ENCODE peak calls at places on chromosomes 13 and 19, in eight cellular contexts. One of them, this sample, is unnamed.

GRCh38 chr13:63741029-63741813 is 2325.6 kb upstream of the PCDH20 start:
- DNase-seq in bronchial epithelial cell: no peak
- DNase-seq in AG04450: no peak
- DNase-seq in tibial artery: peak; percentile 52
- DNase-seq in heart right ventricle: no peak
- DNase-seq in heart left ventricle: no peak
- DNase-seq in endodermal cell: no peak
- DNase-seq in breast epithelium: no peak
- DNase-seq in this sample: no peak

GRCh38 chr13:30926781-30927180 is 5.7 kb upstream of the TEX26 start:
- DNase-seq in bronchial epithelial cell: no peak
- DNase-seq in AG04450: no peak
- DNase-seq in tibial artery: no peak
- DNase-seq in heart right ventricle: no peak
- DNase-seq in heart left ventricle: no peak
- DNase-seq in endodermal cell: no peak
- DNase-seq in breast epithelium: no peak
- DNase-seq in this sample: no peak

GRCh38 chr19:39843919-39844793 is 2.0 kb downstream of the FBL start:
- DNase-seq in bronchial epithelial cell: peak; percentile 50
- DNase-seq in AG04450: peak; percentile 15
- DNase-seq in tibial artery: no peak
- DNase-seq in heart right ventricle: no peak
- DNase-seq in heart left ventricle: no peak
- DNase-seq in endodermal cell: no peak
- DNase-seq in breast epithelium: no peak
- DNase-seq in this sample: peak; percentile 40

GRCh38 chr13:20945952-20946383 is 43.4 kb upstream of the XPO4 start:
- DNase-seq in bronchial epithelial cell: no peak
- DNase-seq in AG04450: no peak
- DNase-seq in tibial artery: no peak
- DNase-seq in heart right ventricle: peak; percentile 26
- DNase-seq in heart left ventricle: peak; percentile 20
- DNase-seq in endodermal cell: peak; percentile 67
- DNase-seq in breast epithelium: no peak
- DNase-seq in this sample: no peak

GRCh38 chr19:8085606-8086464 is 33.3 kb downstream of the CCL25 start:
- DNase-seq in bronchial epithelial cell: no peak
- DNase-seq in AG04450: no peak
- DNase-seq in tibial artery: no peak
- DNase-seq in heart right ventricle: no peak
- DNase-seq in heart left ventricle: no peak
- DNase-seq in endodermal cell: peak; percentile 49
- DNase-seq in breast epithelium: no peak
- DNase-seq in this sample: no peak

GRCh38 chr19:45767881-45768643 is 990 bp downstream of the SIX5 start:
- DNase-seq in bronchial epithelial cell: peak; percentile 40
- DNase-seq in AG04450: no peak
- DNase-seq in tibial artery: peak; percentile 88
- DNase-seq in heart right ventricle: peak; percentile 62
- DNase-seq in heart left ventricle: peak; percentile 71
- DNase-seq in endodermal cell: peak; percentile 85
- DNase-seq in breast epithelium: peak; percentile 74
- DNase-seq in this sample: peak; percentile 45

GRCh38 chr19:42352893-42353259 is 27.4 kb downstream of the MEGF8 start:
- DNase-seq in bronchial epithelial cell: no peak
- DNase-seq in AG04450: no peak
- DNase-seq in tibial artery: no peak
- DNase-seq in heart right ventricle: no peak
- DNase-seq in heart left ventricle: no peak
- DNase-seq in endodermal cell: no peak
- DNase-seq in breast epithelium: no peak
- DNase-seq in this sample: no peak

GRCh38 chr13:49098198-49098597 is 121.9 kb upstream of the MLNR start:
- DNase-seq in bronchial epithelial cell: peak; percentile 95
- DNase-seq in AG04450: peak; percentile 83
- DNase-seq in tibial artery: peak; percentile 71
- DNase-seq in heart right ventricle: peak; percentile 40
- DNase-seq in heart left ventricle: peak; percentile 27
- DNase-seq in endodermal cell: no peak
- DNase-seq in breast epithelium: no peak
- DNase-seq in this sample: peak; percentile 97

GRCh38 chr13:110300090-110300815 is 6.7 kb downstream of the COL4A1 start:
- DNase-seq in bronchial epithelial cell: no peak
- DNase-seq in AG04450: no peak
- DNase-seq in tibial artery: no peak
- DNase-seq in heart right ventricle: no peak
- DNase-seq in heart left ventricle: no peak
- DNase-seq in endodermal cell: no peak
- DNase-seq in breast epithelium: no peak
- DNase-seq in this sample: no peak

GRCh38 chr13:43489168-43489730 is 297.5 kb downstream of the ENOX1 start:
- DNase-seq in bronchial epithelial cell: no peak
- DNase-seq in AG04450: no peak
- DNase-seq in tibial artery: no peak
- DNase-seq in heart right ventricle: peak; percentile 15
- DNase-seq in heart left ventricle: peak; percentile 16
- DNase-seq in endodermal cell: no peak
- DNase-seq in breast epithelium: no peak
- DNase-seq in this sample: no peak

GRCh38 chr13:39254606-39255005 is 216.3 kb downstream of the NHLRC3 start:
- DNase-seq in bronchial epithelial cell: peak; percentile 54
- DNase-seq in AG04450: no peak
- DNase-seq in tibial artery: no peak
- DNase-seq in heart right ventricle: no peak
- DNase-seq in heart left ventricle: no peak
- DNase-seq in endodermal cell: no peak
- DNase-seq in breast epithelium: no peak
- DNase-seq in this sample: no peak

GRCh38 chr13:89878904-89879303 is 1468.6 kb upstream of the MIR17HG start:
- DNase-seq in bronchial epithelial cell: no peak
- DNase-seq in AG04450: no peak
- DNase-seq in tibial artery: no peak
- DNase-seq in heart right ventricle: no peak
- DNase-seq in heart left ventricle: no peak
- DNase-seq in endodermal cell: no peak
- DNase-seq in breast epithelium: no peak
- DNase-seq in this sample: no peak

GRCh38 chr19:58020985-58021384 is 12.8 kb upstream of the ZSCAN1 start:
- DNase-seq in bronchial epithelial cell: no peak
- DNase-seq in AG04450: no peak
- DNase-seq in tibial artery: no peak
- DNase-seq in heart right ventricle: no peak
- DNase-seq in heart left ventricle: no peak
- DNase-seq in endodermal cell: no peak
- DNase-seq in breast epithelium: peak; percentile 22
- DNase-seq in this sample: no peak

GRCh38 chr13:64453831-64454230 is 2776.3 kb downstream of the PCDH9 start:
- DNase-seq in bronchial epithelial cell: no peak
- DNase-seq in AG04450: no peak
- DNase-seq in tibial artery: no peak
- DNase-seq in heart right ventricle: no peak
- DNase-seq in heart left ventricle: no peak
- DNase-seq in endodermal cell: no peak
- DNase-seq in breast epithelium: no peak
- DNase-seq in this sample: no peak

GRCh38 chr19:32875428-32875827 is 5.9 kb upstream of the SLC7A9 start:
- DNase-seq in bronchial epithelial cell: no peak
- DNase-seq in AG04450: no peak
- DNase-seq in tibial artery: peak; percentile 32
- DNase-seq in heart right ventricle: no peak
- DNase-seq in heart left ventricle: no peak
- DNase-seq in endodermal cell: peak; percentile 58
- DNase-seq in breast epithelium: no peak
- DNase-seq in this sample: no peak

GRCh38 chr13:50224534-50224933 is 209.3 kb downstream of the KCNRG start:
- DNase-seq in bronchial epithelial cell: peak; percentile 96
- DNase-seq in AG04450: no peak
- DNase-seq in tibial artery: no peak
- DNase-seq in heart right ventricle: no peak
- DNase-seq in heart left ventricle: no peak
- DNase-seq in endodermal cell: no peak
- DNase-seq in breast epithelium: no peak
- DNase-seq in this sample: peak; percentile 62

GRCh38 chr13:111972261-111972780 is 94.6 kb upstream of the SOX1 start:
- DNase-seq in bronchial epithelial cell: no peak
- DNase-seq in AG04450: no peak
- DNase-seq in tibial artery: no peak
- DNase-seq in heart right ventricle: no peak
- DNase-seq in heart left ventricle: no peak
- DNase-seq in endodermal cell: no peak
- DNase-seq in breast epithelium: no peak
- DNase-seq in this sample: no peak
- H3K4me3 ChIP-seq in bronchial epithelial cell: no peak overlapping the region
- H3K4me3 ChIP-seq in AG04450: no peak overlapping the region
- H3K4me3 ChIP-seq in tibial artery: no peak overlapping the region
- H3K4me3 ChIP-seq in heart right ventricle: no peak overlapping the region
- H3K4me3 ChIP-seq in heart left ventricle: no peak overlapping the region
- H3K4me3 ChIP-seq in endodermal cell: no peak overlapping the region
- H3K4me3 ChIP-seq in breast epithelium: no peak overlapping the region
- H3K4me3 ChIP-seq in this sample: no peak overlapping the region

DNA sequence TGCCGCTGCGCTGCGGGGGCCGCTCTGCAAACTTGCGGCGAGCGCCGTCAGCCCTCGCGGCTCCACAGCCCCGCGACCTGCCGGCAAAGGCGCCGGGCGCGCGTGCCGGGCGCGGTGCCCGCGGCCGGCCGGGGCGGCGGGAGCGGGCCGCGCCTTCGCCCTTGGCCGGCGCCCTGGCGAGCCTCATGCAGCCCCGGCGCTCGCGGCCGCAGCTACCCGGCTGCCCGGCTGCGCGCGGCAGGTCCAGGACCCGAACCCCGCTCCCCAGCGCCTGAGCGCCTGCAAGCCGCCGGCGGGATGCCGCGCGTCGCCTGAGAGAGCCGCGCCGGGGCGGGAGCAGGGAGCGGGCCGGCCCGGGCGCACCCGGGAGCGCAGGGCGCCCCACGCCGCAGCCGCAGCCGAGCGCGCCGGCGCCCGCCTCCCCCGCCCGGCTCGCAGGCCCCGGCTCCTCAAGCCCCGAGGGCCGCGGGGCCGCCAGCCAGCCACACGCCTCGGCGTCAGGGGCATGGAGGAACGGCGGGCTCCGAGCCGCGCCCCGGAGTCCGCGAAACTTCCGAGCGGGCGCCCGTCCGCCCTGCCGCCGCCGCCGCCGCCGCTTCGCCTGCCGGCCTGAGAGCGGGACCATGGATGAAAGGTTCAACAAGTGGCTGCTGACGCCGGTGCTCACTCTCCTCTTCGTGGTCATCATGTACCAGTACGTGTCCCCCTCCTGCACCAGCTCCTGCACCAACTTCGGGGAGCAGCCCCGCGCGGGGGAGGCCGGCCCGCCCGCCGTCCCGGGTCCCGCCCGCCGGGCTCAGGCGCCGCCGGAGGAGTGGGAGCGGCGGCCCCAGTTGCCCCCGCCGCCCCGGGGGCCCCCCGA is 564 bp downstream of the HS6ST3 start:
- DNase-seq in bronchial epithelial cell: no peak
- DNase-seq in AG04450: no peak
- DNase-seq in tibial artery: no peak
- DNase-seq in heart right ventricle: no peak
- DNase-seq in heart left ventricle: no peak
- DNase-seq in endodermal cell: peak; percentile 78
- DNase-seq in breast epithelium: no peak
- DNase-seq in this sample: no peak
- H3K27me3 ChIP-seq in bronchial epithelial cell: peaks cover 20% of the 10 kb centered on the region
- H3K27me3 ChIP-seq in AG04450: peaks cover 39% of the 10 kb centered on the region
- H3K27me3 ChIP-seq in tibial artery: peaks cover 11% of the 10 kb centered on the region
- H3K27me3 ChIP-seq in heart right ventricle: peaks cover 10% of the 10 kb centered on the region
- H3K27me3 ChIP-seq in heart left ventricle: peaks cover 48% of the 10 kb centered on the region
- H3K27me3 ChIP-seq in endodermal cell: peaks cover 74% of the 10 kb centered on the region
- H3K27me3 ChIP-seq in breast epithelium: peaks cover 71% of the 10 kb centered on the region
- H3K27me3 ChIP-seq in this sample: peaks cover 58% of the 10 kb centered on the region

DNA sequence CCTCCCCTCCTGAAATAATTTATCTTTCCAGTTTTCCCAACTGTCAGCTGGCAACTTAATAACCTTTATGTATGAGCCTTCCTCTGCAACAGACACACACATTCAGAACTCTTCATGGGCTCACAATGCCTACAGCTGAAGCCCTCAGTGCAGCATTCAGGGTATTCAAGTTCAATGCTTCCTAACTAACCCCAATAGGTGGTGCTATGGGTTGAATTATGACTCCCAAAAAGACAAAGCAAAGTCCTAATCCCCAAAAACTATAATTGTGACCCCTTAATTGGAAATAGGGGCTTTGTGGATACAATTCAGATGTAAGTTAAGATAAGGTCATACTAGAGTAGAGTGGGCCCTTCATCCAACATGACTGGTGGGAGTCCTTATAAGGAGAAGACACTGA is 202.2 kb downstream of the SUCLA2 start:
- DNase-seq in bronchial epithelial cell: peak; percentile 21
- DNase-seq in AG04450: no peak
- DNase-seq in tibial artery: no peak
- DNase-seq in heart right ventricle: no peak
- DNase-seq in heart left ventricle: no peak
- DNase-seq in endodermal cell: no peak
- DNase-seq in breast epithelium: no peak
- DNase-seq in this sample: peak; percentile 24
- TF ChIP-seq CTCF in bronchial epithelial cell: peak; percentile 35
- TF ChIP-seq CTCF in AG04450: peak; percentile 39
- TF ChIP-seq CTCF in tibial artery: no peak
- TF ChIP-seq CTCF in heart right ventricle: peak; percentile 19
- TF ChIP-seq CTCF in heart left ventricle: no peak
- TF ChIP-seq CTCF in endodermal cell: peak; percentile 56
- TF ChIP-seq CTCF in breast epithelium: no peak
- TF ChIP-seq CTCF in this sample: peak; percentile 62

GRCh38 chr19:13016628-13017305 is 21.5 kb downstream of the NFIX start:
- DNase-seq in bronchial epithelial cell: no peak
- DNase-seq in AG04450: no peak
- DNase-seq in tibial artery: no peak
- DNase-seq in heart right ventricle: no peak
- DNase-seq in heart left ventricle: no peak
- DNase-seq in endodermal cell: peak; percentile 63
- DNase-seq in breast epithelium: no peak
- DNase-seq in this sample: no peak
- H3K4me3 ChIP-seq in bronchial epithelial cell: no peak overlapping the region
- H3K4me3 ChIP-seq in AG04450: peak overlapping the region; percentile 22
- H3K4me3 ChIP-seq in tibial artery: peak overlapping the region; percentile 36
- H3K4me3 ChIP-seq in heart right ventricle: no peak overlapping the region
- H3K4me3 ChIP-seq in heart left ventricle: no peak overlapping the region
- H3K4me3 ChIP-seq in endodermal cell: peak overlapping the region; percentile 35
- H3K4me3 ChIP-seq in breast epithelium: peak overlapping the region; percentile 57
- H3K4me3 ChIP-seq in this sample: no peak overlapping the region

GRCh38 chr19:50419022-50419579 is 363 bp downstream of the SPIB start:
- DNase-seq in bronchial epithelial cell: no peak
- DNase-seq in AG04450: no peak
- DNase-seq in tibial artery: no peak
- DNase-seq in heart right ventricle: no peak
- DNase-seq in heart left ventricle: no peak
- DNase-seq in endodermal cell: no peak
- DNase-seq in breast epithelium: no peak
- DNase-seq in this sample: no peak
- H3K27me3 ChIP-seq in bronchial epithelial cell: peaks cover 3% of the 10 kb centered on the region
- H3K27me3 ChIP-seq in AG04450: peaks cover 18% of the 10 kb centered on the region
- H3K27me3 ChIP-seq in tibial artery: peaks cover 68% of the 10 kb centered on the region
- H3K27me3 ChIP-seq in heart right ventricle: peaks cover 8% of the 10 kb centered on the region
- H3K27me3 ChIP-seq in heart left ventricle: peaks cover 37% of the 10 kb centered on the region
- H3K27me3 ChIP-seq in endodermal cell: peaks cover 22% of the 10 kb centered on the region
- H3K27me3 ChIP-seq in breast epithelium: peaks cover 44% of the 10 kb centered on the region
- H3K27me3 ChIP-seq in this sample: peaks cover 12% of the 10 kb centered on the region